ENCODE peak calls at places on chromosomes 11 and 22, in ten cellular contexts. X is H9; P is cardiac muscle cell; V is CD8-positive, alpha-beta memory T cell; W is SJCRH30; I is mammary epithelial cell; K is SK-N-SH; B is CD4-positive, CD25-positive, alpha-beta regulatory T cell; G is pancreas; C is suprapubic skin. J is an unnamed sample. For H3K4me1 and H3K9me3, the result is how much of the 10 kb centered on the place peaks cover.

GRCh38 chr11:128523616-128524015 is 63.7 kb downstream of the ETS1 start:
- DNase-seq in C (no peak), I (peak), W (no peak), G (peak), K (no peak), B (no peak), V (no peak), P (no peak), X (no peak), J (no peak)

GRCh38 chr11:125138966-125139365 is 25.6 kb upstream of the PKNOX2 start:
- DNase-seq in B (no peak), G (no peak), V (no peak), P (no peak), I (no peak), X (no peak), W (no peak), K (no peak), C (no peak), J (no peak)

GRCh38 chr11:43957571-43957970 is 15.1 kb downstream of the C11orf96 start:
- DNase-seq in K (no peak), G (no peak), B (no peak), X (no peak), I (no peak), P (no peak), W (no peak), V (no peak), C (no peak), J (no peak)

GRCh38 chr11:110761994-110762393 is 49.8 kb upstream of the ARHGAP20 start:
- DNase-seq in B (no peak), G (no peak), C (no peak), W (no peak), I (no peak), P (no peak), K (peak), X (no peak), V (no peak), J (no peak)

GRCh38 chr11:130652671-130653335 is 204.4 kb downstream of the ADAMTS15 start:
- DNase-seq in P (no peak), B (no peak), X (no peak), G (no peak), K (no peak), W (no peak), V (no peak), C (peak), I (no peak), J (no peak)

GRCh38 chr11:79062814-79063762 is 377.7 kb downstream of the TENM4 start:
- DNase-seq in K (peak), C (no peak), I (peak), P (peak), X (peak), B (no peak), G (peak), V (no peak), W (peak), J (no peak)

GRCh38 chr22:38754247-38755154 is 1.3 kb downstream of the SUN2 start:
- DNase-seq in K (no peak), V (no peak), P (peak), G (peak), C (peak), B (peak), W (no peak), I (peak), X (peak), J (peak)

GRCh38 chr11:126165366-126166156 is 45.9 kb downstream of the RPUSD4 start:
- DNase-seq in B (no peak), K (no peak), V (no peak), G (no peak), X (no peak), P (no peak), W (no peak), C (no peak), I (no peak), J (no peak)

GRCh38 chr11:105156231-105156630 is 16.7 kb upstream of the CARD18 start:
- DNase-seq in B (no peak), X (no peak), P (no peak), K (no peak), C (no peak), V (no peak), I (peak), G (no peak), W (no peak), J (no peak)

GRCh38 chr22:36546092-36546804 is 17.3 kb upstream of the EIF3D start:
- DNase-seq in G (peak), P (peak), V (no peak), I (no peak), B (peak), C (no peak), W (peak), X (peak), K (peak), J (no peak)

GRCh38 chr11:114942207-114942606 is 263.9 kb downstream of the NXPE2 start:
- DNase-seq in W (no peak), C (no peak), K (no peak), X (no peak), I (no peak), B (no peak), P (peak), V (no peak), G (no peak), J (no peak)

GRCh38 chr11:75778962-75779361 is 10.4 kb downstream of the DGAT2 start:
- DNase-seq in K (no peak), B (no peak), G (no peak), V (no peak), C (no peak), W (no peak), X (no peak), I (no peak), P (no peak), J (no peak)

GRCh38 chr22:19997561-19998231 is 18.9 kb downstream of the ARVCF start:
- DNase-seq in W (no peak), B (no peak), V (no peak), K (no peak), I (no peak), X (no peak), C (peak), P (no peak), G (no peak), J (no peak)

GRCh38 chr11:110295487-110296225 is 758 bp downstream of the RDX start:
- DNase-seq in B (peak), K (peak), X (peak), C (peak), I (peak), P (peak), W (peak), V (peak), G (peak), J (peak)

GRCh38 chr11:86395061-86395551 is 20.4 kb downstream of the CCDC81 start:
- DNase-seq in I (no peak), X (peak), G (no peak), P (peak), W (no peak), B (no peak), K (no peak), C (no peak), V (no peak), J (no peak)

GRCh38 chr22:30169002-30169401 is 77.6 kb downstream of the LIF start:
- DNase-seq in K (no peak), C (no peak), B (peak), I (no peak), X (no peak), W (no peak), G (no peak), V (peak), P (no peak), J (no peak)

GRCh38 chr11:22044126-22044525 is 148.8 kb upstream of the ANO5 start:
- DNase-seq in W (no peak), G (no peak), P (no peak), K (no peak), B (no peak), V (no peak), C (no peak), X (no peak), I (no peak), J (no peak)

GRCh38 chr11:9596926-9597325 is 23.5 kb downstream of the WEE1 start:
- DNase-seq in C (no peak), I (no peak), G (no peak), V (no peak), X (no peak), W (no peak), B (no peak), K (no peak), P (no peak), J (no peak)

GRCh38 chr22:23113067-23113846 is 28.5 kb downstream of the RSPH14 start:
- DNase-seq in B (no peak), G (no peak), C (no peak), V (no peak), X (no peak), I (no peak), K (peak), W (peak), P (no peak), J (no peak)

GRCh38 chr22:38718414-38718813 is 12.7 kb downstream of the GTPBP1 start:
- DNase-seq in B (no peak), C (no peak), G (peak), K (peak), I (peak), V (no peak), X (no peak), P (no peak), W (peak), J (peak)

GRCh38 chr11:110529043-110529442 is 99.3 kb downstream of the FDX1 start:
- DNase-seq in X (no peak), W (peak), C (no peak), K (no peak), P (no peak), G (no peak), V (no peak), I (no peak), B (peak), J (no peak)

GRCh38 chr22:43226368-43226979 is 39.5 kb upstream of the TTLL12 start:
- DNase-seq in B (no peak), V (no peak), K (peak), X (peak), W (peak), P (peak), G (no peak), C (no peak), I (no peak), J (no peak)

GRCh38 chr22:43228863-43229262 is 41.9 kb upstream of the TTLL12 start:
- DNase-seq in K (no peak), W (no peak), C (no peak), I (no peak), G (no peak), B (no peak), V (no peak), X (peak), P (no peak), J (no peak)

GRCh38 chr22:43225609-43226008 is 38.7 kb upstream of the TTLL12 start:
- DNase-seq in I (no peak), P (no peak), C (no peak), B (no peak), G (no peak), W (no peak), X (no peak), V (no peak), K (no peak), J (no peak)

GRCh38 chr22:43228330-43228729 is 41.4 kb upstream of the TTLL12 start:
- DNase-seq in V (no peak), W (peak), I (no peak), B (peak), G (no peak), P (peak), C (no peak), K (peak), X (peak), J (no peak)

GRCh38 chr22:43227231-43227630 is 40.3 kb upstream of the TTLL12 start:
- DNase-seq in P (no peak), K (peak), X (no peak), V (no peak), I (no peak), G (no peak), C (no peak), W (no peak), B (no peak), J (no peak)
- H3K4me1 ChIP-seq in P (under half), K (under half), X (under half), V (under half), I (under half), G (under half), C (under half), W (under half), B (under half), J (under half)

GRCh38 chr11:66082936-66083698 is 13.0 kb downstream of the PACS1 start:
- DNase-seq in K (peak), I (no peak), W (peak), G (peak), B (no peak), C (no peak), P (peak), V (no peak), X (no peak), J (no peak)
- H3K9me3 ChIP-seq in K (under half), I (under half), W (under half), G (under half), B (under half), C (under half), P (under half), V (under half), X (under half), J (under half)

GRCh38 chr11:68120212-68121066 is 749 bp downstream of the CHKA start:
- DNase-seq in G (peak), K (peak), B (peak), X (peak), P (peak), C (peak), W (peak), V (peak), I (no peak), J (peak)

GRCh38 chr11:68117896-68118470 is 3.2 kb downstream of the CHKA start:
- DNase-seq in V (no peak), K (no peak), G (no peak), C (no peak), B (no peak), X (peak), W (no peak), P (peak), I (no peak), J (no peak)

GRCh38 chr11:68116892-68117435 is 4.2 kb downstream of the CHKA start:
- DNase-seq in G (no peak), V (no peak), P (no peak), X (no peak), B (no peak), C (no peak), K (no peak), W (no peak), I (no peak), J (no peak)

GRCh38 chr11:68121067-68121899 is at the start of gene CHKA:
- DNase-seq in W (peak), X (peak), I (peak), G (peak), K (peak), P (peak), V (peak), C (peak), B (peak), J (peak)

GRCh38 chr11:68118753-68119448 is 2.3 kb downstream of the CHKA start:
- DNase-seq in G (no peak), W (peak), X (no peak), B (no peak), I (no peak), V (no peak), K (no peak), C (no peak), P (peak), J (no peak)
- H3K4me1 ChIP-seq in G (under half), W (under half), X (under half), B (under half), I (under half), V (under half), K (under half), C (under half), P (under half), J (under half)

DNA sequence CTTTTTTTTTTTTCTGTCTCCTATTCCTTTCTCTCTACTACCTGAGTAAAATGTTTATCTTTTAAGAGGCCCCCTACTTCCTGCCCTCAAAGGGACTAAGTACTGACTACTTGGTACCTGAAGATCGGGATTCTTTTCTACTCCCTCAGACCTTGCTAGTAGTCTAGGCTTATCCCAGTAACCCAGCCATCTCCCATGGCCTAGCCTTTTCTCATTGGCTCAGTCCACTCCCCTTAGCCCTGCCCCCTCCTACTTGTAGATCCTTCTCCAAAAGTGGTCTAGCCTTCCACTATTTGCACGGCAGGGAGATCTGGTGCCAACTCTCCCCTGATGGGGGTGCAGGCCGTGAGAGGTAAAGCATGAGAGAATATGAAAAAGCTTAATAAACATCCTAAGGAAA is 133.7 kb downstream of the RCN1 start:
- DNase-seq in G (no peak), V (no peak), P (no peak), B (no peak), C (no peak), I (no peak), W (no peak), K (no peak), X (no peak), J (no peak)
- H3K9me3 ChIP-seq in G (under half), V (under half), P (under half), B (under half), C (under half), I (under half), W (under half), K (under half), X (under half), J (under half)

GRCh38 chr11:1303973-1304372 is 5.5 kb downstream of the TOLLIP start:
- DNase-seq in G (peak), B (no peak), V (no peak), I (no peak), K (peak), X (peak), P (no peak), W (no peak), C (peak), J (peak)
- H3K4me1 ChIP-seq in G (half or more), B (under half), V (under half), I (half or more), K (under half), X (under half), P (under half), W (under half), C (half or more), J (half or more)

DNA sequence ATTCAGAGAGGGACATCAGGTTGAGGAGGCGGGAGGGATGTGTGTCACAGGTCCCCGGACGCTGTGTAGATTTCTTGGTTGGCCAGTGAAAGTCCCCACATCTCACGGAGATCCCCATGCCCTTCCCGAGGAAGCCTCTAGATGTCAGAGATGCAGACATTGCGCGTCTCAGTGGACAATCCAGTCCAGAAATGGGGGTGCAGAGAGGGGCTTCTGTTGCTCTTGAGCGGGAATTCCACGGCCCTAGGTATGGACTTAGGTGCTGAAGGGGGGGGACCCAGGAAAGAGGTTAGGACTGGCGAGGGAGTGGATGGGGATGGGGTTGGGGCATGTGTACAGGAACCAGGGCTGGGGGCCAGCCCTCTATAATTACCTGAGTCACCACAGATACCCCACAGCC is 7.0 kb downstream of the THY1 start:
- DNase-seq in X (no peak), W (no peak), B (no peak), V (no peak), I (no peak), G (no peak), C (no peak), K (no peak), P (no peak), J (no peak)
- H3K9me3 ChIP-seq in X (under half), W (under half), B (under half), V (under half), I (under half), G (under half), C (under half), K (under half), P (under half), J (under half)

GRCh38 chr11:64347171-64347867 is 7.3 kb downstream of the CCDC88B start:
- DNase-seq in V (no peak), W (no peak), X (no peak), B (no peak), C (no peak), I (peak), K (peak), P (no peak), G (no peak), J (no peak)
- H3K4me1 ChIP-seq in V (under half), W (under half), X (under half), B (under half), C (under half), I (under half), K (under half), P (under half), G (under half), J (under half)

DNA sequence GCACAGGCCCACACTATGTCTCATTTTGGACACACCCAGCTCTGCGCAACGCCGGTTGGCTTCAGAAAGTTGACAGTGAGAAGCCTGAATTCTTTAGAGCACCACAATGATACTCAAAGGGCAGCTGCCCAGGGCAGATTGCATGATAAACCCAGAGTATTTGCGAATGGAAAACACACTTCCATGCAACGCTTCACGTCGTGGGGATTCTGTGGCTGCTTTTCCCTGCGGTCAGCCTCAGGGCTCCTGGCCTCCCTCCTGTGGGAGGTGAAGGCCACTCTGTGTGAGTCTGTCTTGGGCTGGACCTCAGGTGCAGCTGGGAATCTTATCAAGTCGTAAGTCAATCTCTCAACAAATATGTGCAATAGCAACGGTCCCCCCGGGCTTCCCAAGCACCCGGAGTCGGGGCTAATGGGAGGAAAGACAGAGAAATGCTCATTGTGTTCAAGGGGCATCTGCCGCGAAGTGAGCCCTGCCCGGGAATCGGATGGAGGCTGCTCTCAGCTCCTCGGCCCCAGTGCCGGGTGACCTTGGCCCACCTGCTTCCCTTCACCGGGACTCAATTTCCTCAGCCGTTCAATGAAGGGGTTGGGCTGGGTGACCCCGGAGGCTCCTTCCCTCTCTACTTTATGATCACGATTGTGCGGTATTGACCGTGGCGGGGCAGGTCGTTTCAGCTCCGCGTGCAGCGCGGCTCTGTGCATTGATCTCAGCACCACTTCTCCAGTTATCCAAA is 623.6 kb downstream of the BRD1 start:
- DNase-seq in V (no peak), C (peak), P (no peak), K (no peak), G (no peak), X (peak), I (no peak), W (peak), B (no peak), J (peak)
- H3K9me3 ChIP-seq in V (under half), C (under half), P (under half), K (under half), G (under half), X (under half), I (under half), W (under half), B (under half), J (under half)

GRCh38 chr22:47994045-47994444 is 1231.6 kb downstream of the TBC1D22A start:
- DNase-seq in B (no peak), C (no peak), I (no peak), G (no peak), X (no peak), V (no peak), K (no peak), P (no peak), W (no peak), J (no peak)
- H3K4me1 ChIP-seq in B (under half), C (under half), I (under half), G (under half), X (under half), V (under half), K (under half), P (under half), W (under half), J (under half)